ENCODE peak calls at places on chromosomes 16 and 17, in nine cellular contexts. M is HCT116, E is HepG2, R is ovary, N is adrenal gland, Q is upper lobe of left lung, V is breast epithelium, X is body of pancreas, P is A549. O is an unnamed sample.
A peak's percentile ranks its signal among the peaks of the same experiment; 100 is the strongest.

GRCh38 chr17:69607162-69607834 is 192.8 kb downstream of the MAP2K6 start:
- DNase-seq in M (peak; percentile 57), E (peak; percentile 68), R (peak; percentile 68), N (peak; percentile 72), Q (no peak), V (peak; percentile 67), X (peak; percentile 80), P (peak; percentile 85), O (peak; percentile 75)

GRCh38 chr17:43467981-43468541 is 15.7 kb upstream of the DHX8 start:
- DNase-seq in M (no peak), E (no peak), R (no peak), N (no peak), Q (no peak), V (no peak), X (peak; percentile 27), P (no peak), O (no peak)

GRCh38 chr16:27455700-27456099 is 53.7 kb downstream of the IL21R start:
- DNase-seq in M (no peak), E (no peak), R (no peak), N (no peak), Q (no peak), V (no peak), X (no peak), P (no peak), O (no peak)

GRCh38 chr16:14538604-14539003 is 91.5 kb downstream of the PARN start:
- DNase-seq in M (no peak), E (no peak), R (no peak), N (no peak), Q (no peak), V (no peak), X (no peak), P (no peak), O (no peak)

GRCh38 chr16:66619036-66619435 is 14.5 kb downstream of the CMTM3 start:
- DNase-seq in M (no peak), E (no peak), R (no peak), N (no peak), Q (no peak), V (no peak), X (no peak), P (no peak), O (no peak)

GRCh38 chr16:19583665-19584300 is 28.3 kb downstream of the VPS35L start:
- DNase-seq in M (peak; percentile 35), E (peak; percentile 77), R (no peak), N (peak; percentile 28), Q (no peak), V (no peak), X (peak; percentile 49), P (peak; percentile 68), O (peak; percentile 19)

GRCh38 chr17:27380551-27380950 is 75.7 kb upstream of the KSR1 start:
- DNase-seq in M (no peak), E (no peak), R (no peak), N (no peak), Q (no peak), V (no peak), X (no peak), P (no peak), O (no peak)

GRCh38 chr16:4339909-4340308 is 11.2 kb downstream of the PAM16 start:
- DNase-seq in M (no peak), E (no peak), R (peak; percentile 81), N (no peak), Q (peak; percentile 89), V (no peak), X (no peak), P (no peak), O (no peak)

GRCh38 chr16:4090476-4090875 is 25.8 kb downstream of the ADCY9 start:
- DNase-seq in M (no peak), E (no peak), R (peak; percentile 48), N (no peak), Q (no peak), V (no peak), X (peak; percentile 68), P (no peak), O (peak; percentile 47)

GRCh38 chr17:29568331-29569244 is at the start of gene TP53I13:
- DNase-seq in M (peak; percentile 22), E (peak; percentile 51), R (peak; percentile 88), N (peak; percentile 83), Q (peak; percentile 98), V (peak; percentile 64), X (peak; percentile 93), P (peak; percentile 90), O (peak; percentile 94)

GRCh38 chr16:68713430-68713829 is 23.7 kb upstream of the CDH1 start:
- DNase-seq in M (no peak), E (peak; percentile 44), R (no peak), N (no peak), Q (no peak), V (no peak), X (no peak), P (no peak), O (no peak)

GRCh38 chr16:88983771-88984687 is 7.0 kb upstream of the CBFA2T3 start:
- DNase-seq in M (no peak), E (no peak), R (no peak), N (no peak), Q (peak; percentile 79), V (no peak), X (no peak), P (no peak), O (no peak)

GRCh38 chr17:1554751-1555617 is 7.6 kb downstream of the PITPNA start:
- DNase-seq in M (no peak), E (no peak), R (no peak), N (peak; percentile 60), Q (no peak), V (no peak), X (no peak), P (no peak), O (no peak)

GRCh38 chr17:8739104-8739503 is 5.5 kb downstream of the CCDC42 start:
- DNase-seq in M (no peak), E (no peak), R (no peak), N (no peak), Q (no peak), V (no peak), X (no peak), P (no peak), O (no peak)

GRCh38 chr17:14882131-14882530 is 383.0 kb downstream of the PMP22 start:
- DNase-seq in M (no peak), E (no peak), R (no peak), N (no peak), Q (no peak), V (no peak), X (no peak), P (no peak), O (no peak)

GRCh38 chr16:75074920-75075687 is 41.5 kb downstream of the LDHD start:
- DNase-seq in M (no peak), E (no peak), R (no peak), N (peak; percentile 29), Q (no peak), V (no peak), X (peak; percentile 50), P (no peak), O (peak; percentile 74)

DNA sequence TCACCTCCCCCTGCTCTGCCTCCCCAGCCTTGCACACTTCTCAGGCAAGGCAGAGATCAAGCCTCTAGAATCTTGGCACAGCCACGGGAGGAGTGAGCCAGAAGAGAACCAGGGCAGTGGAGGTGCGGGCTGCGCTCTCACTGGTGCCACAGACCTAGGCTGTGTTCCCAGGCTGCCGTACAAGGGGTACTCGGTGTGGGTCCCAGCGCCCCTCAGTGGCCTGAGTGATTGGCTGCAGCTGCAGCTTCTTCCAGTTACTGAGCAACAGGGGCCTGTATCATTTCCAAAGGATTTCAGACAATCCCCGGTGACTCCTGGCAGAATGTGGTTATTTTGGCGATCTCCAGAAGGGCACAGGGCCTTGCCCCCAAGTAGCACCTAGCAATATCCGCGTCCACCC is 1852.1 kb downstream of the TP53TG3F start:
- DNase-seq in M (no peak), E (no peak), R (no peak), N (no peak), Q (peak; percentile 15), V (no peak), X (no peak), P (no peak), O (no peak)
- H3K9me3 ChIP-seq in M (no peaks in the 10 kb centered on the region), E (peaks cover 100% of the 10 kb centered on the region), R (no peaks in the 10 kb centered on the region), N (no peaks in the 10 kb centered on the region), Q (peaks cover 15% of the 10 kb centered on the region), V (no peaks in the 10 kb centered on the region), X (no peaks in the 10 kb centered on the region), P (peaks cover 2% of the 10 kb centered on the region), O (no peaks in the 10 kb centered on the region)

GRCh38 chr16:69726313-69727060 is at the start of gene NQO1:
- DNase-seq in M (peak; percentile 92), E (peak; percentile 96), R (peak; percentile 88), N (peak; percentile 96), Q (peak; percentile 98), V (peak; percentile 90), X (peak; percentile 92), P (peak; percentile 100), O (peak; percentile 96)
- TF ChIP-seq POLR2A in M (peak; percentile 86), E (peak; percentile 99), R (peak; percentile 13), N (peak; percentile 33), Q (peak; percentile 22), V (peak; percentile 38), X (peak; percentile 65), P (peak; percentile 99), O (peak; percentile 90)

DNA sequence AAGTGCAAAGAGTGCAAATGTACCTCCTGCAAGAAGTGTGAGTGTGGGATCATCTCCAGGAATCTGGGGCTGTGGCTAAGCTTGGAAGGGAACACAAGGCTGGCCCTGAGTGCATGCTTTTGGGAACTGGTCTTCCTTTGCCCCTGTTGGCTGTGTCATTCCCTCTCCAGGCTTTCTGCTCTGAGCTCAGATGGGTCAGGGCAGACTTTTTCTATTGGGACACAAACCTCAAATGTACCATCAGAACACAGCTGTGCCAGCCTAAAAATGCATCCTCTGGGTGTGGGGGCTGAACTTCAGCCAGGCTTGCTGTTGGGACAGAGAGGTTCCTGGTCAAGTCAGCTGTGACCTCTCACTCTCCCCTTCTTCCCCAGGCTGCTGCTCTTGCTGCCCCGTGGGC is 914 bp downstream of the MT1B start:
- DNase-seq in M (no peak), E (no peak), R (no peak), N (no peak), Q (no peak), V (no peak), X (no peak), P (no peak), O (no peak)
- H3K9me3 ChIP-seq in M (no peaks in the 10 kb centered on the region), E (no peaks in the 10 kb centered on the region), R (no peaks in the 10 kb centered on the region), N (no peaks in the 10 kb centered on the region), Q (no peaks in the 10 kb centered on the region), V (no peaks in the 10 kb centered on the region), X (no peaks in the 10 kb centered on the region), P (no peaks in the 10 kb centered on the region), O (no peaks in the 10 kb centered on the region)

DNA sequence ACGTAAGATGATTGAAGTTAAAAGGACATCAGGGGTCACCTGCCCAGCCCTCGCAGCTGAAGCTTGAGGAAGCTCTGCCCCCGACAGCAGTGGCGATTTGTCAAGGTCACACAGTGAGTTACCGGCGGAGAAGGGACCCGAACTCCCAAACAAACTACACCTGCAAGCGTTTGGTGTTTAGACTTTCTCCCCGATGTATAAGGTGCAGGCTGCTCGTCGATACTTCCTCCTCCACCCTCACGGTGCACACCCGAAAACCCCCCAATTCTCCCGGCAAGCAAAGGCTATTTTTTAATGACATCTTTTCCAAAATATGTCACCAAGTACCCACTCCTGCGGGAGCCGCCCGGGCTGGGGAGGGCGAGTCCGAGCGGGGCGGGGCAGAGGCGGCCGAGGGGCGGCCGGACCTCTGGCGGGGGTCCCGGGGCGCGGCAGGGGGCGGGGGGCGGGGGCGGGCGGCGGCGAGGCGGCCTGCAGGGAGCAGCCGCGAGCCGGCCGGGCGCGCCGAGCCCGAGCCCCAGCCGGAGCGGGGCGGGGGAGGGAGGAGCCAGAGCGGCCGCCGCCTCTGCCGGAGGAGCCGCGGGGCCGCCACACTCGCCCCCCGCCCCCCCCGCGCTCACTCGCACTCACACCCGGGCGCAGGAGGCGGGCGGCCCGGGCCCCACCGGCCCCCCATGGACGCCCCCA is at the start of gene THRA:
- DNase-seq in M (no peak), E (no peak), R (peak; percentile 81), N (peak; percentile 55), Q (peak; percentile 95), V (peak; percentile 47), X (peak; percentile 74), P (no peak), O (peak; percentile 82)
- TF ChIP-seq POLR2A in M (no peak), E (no peak), R (no peak), N (no peak), Q (no peak), V (no peak), X (no peak), P (no peak), O (no peak)

O was measured in transverse colon.